ENCODE peak calls at places on chromosomes 3 and 15, in six cellular contexts. Z, X, F, R, A and I are unnamed samples.

GRCh38 chr3:58526124-58526957 is 10.6 kb downstream of the ACOX2 start:
- DNase-seq in F (no peak), X (peak; percentile 94), R (peak; percentile 84), Z (no peak), A (no peak), I (no peak)

GRCh38 chr15:71788646-71789579 is 21.4 kb upstream of the NR2E3 start:
- DNase-seq in R (no peak), F (no peak), A (no peak), Z (peak; percentile 2), X (no peak), I (no peak)

GRCh38 chr3:142086581-142087090 is 62.7 kb downstream of the TFDP2 start:
- DNase-seq in A (no peak), X (no peak), Z (no peak), F (no peak), R (no peak), I (no peak)

GRCh38 chr15:64144565-64145281 is 6.8 kb upstream of the SNX22 start:
- DNase-seq in F (no peak), X (no peak), R (no peak), A (no peak), Z (no peak), I (peak; percentile 11)

GRCh38 chr3:55369491-55369890 is 117.6 kb downstream of the WNT5A start:
- DNase-seq in F (no peak), Z (no peak), A (no peak), X (no peak), R (no peak), I (no peak)

GRCh38 chr3:193843447-193844301 is 250.7 kb downstream of the OPA1 start:
- DNase-seq in F (no peak), R (no peak), Z (peak; percentile 71), A (no peak), X (no peak), I (no peak)

GRCh38 chr15:67914028-67914427 is 74.2 kb upstream of the RNU6-1 start:
- DNase-seq in Z (no peak), X (no peak), A (no peak), R (no peak), F (no peak), I (no peak)

GRCh38 chr3:159867372-159867771 is 121.3 kb upstream of the IL12A start:
- DNase-seq in F (no peak), X (no peak), R (no peak), A (no peak), Z (no peak), I (no peak)

GRCh38 chr3:119779731-119780383 is 2.0 kb upstream of the NR1I2 start:
- DNase-seq in R (no peak), F (no peak), X (no peak), Z (no peak), A (peak; percentile 36), I (no peak)

GRCh38 chr15:99480223-99480810 is 85.5 kb upstream of the MEF2A start:
- DNase-seq in X (peak; percentile 51), Z (no peak), A (no peak), R (no peak), F (no peak), I (no peak)

DNA sequence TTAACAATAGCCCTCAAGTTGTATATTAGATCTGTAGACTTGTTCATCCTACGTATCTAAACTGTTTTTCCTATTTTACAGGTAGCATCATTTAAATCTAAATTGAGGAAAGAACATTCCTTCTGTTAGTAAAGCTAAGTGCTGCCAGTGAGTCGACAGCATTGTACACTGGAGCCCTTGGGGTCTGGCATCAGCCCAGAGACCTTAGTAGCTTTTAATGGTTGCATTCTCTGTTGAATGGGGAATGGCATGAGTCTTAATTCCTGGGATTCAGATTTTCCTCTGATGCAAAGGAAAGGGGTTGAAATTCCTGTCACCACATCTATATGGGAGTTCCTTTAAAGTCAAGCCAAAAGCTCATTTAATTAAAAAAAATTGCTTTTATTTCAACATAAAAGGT is 148.3 kb upstream of the GBE1 start:
- DNase-seq in X (no peak), Z (no peak), A (no peak), F (no peak), R (no peak), I (no peak)
- H3K27ac ChIP-seq in X (no peak overlapping the region), Z (no peak overlapping the region), A (no peak overlapping the region), F (no peak overlapping the region), R (no peak overlapping the region), I (no peak overlapping the region)

DNA sequence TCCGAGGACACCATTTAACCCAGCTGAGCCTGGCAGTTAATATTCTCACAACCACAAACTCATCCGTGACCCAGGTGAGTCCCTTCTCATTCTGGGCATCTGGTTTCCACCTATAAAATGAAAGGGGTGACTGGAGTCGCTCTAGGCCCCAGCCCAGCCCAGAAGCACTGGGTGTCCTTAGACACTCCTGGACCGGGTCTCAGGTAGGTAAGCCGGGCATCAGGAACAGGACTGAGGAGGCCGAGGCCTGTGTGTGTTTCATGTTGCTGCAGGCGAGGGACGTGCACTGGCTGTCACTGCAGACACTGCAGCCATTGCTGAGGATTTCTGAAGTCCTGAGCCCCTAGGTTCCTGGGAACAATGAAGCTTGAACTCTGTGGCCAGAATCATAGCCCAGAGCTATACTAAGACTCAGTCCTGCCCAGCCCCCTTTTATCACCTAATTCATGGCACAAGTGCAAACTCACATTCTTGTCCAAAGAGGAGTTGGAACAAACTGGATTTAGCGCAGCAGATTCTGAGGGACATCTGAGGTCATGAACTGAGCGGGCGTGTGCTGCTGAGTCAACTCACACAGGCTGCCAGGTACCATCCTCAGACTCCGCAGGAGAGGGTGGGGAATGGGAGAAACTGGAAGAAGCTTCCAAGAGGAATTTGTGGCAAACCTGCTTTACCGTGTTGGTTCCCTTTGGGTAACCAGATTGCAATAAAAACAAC is 184.9 kb downstream of the FAM43A start:
- DNase-seq in Z (no peak), A (peak; percentile 56), F (no peak), R (peak; percentile 74), X (peak; percentile 31), I (peak; percentile 57)
- H3K27ac ChIP-seq in Z (peak overlapping the region; percentile 70), A (no peak overlapping the region), F (no peak overlapping the region), R (peak overlapping the region; percentile 99), X (no peak overlapping the region), I (peak overlapping the region; percentile 75)

GRCh38 chr3:41711656-41712055 is 250.2 kb downstream of the ULK4 start:
- DNase-seq in A (no peak), F (no peak), X (peak; percentile 42), R (no peak), Z (no peak), I (no peak)
- H3K27ac ChIP-seq in A (no peak overlapping the region), F (no peak overlapping the region), X (no peak overlapping the region), R (no peak overlapping the region), Z (no peak overlapping the region), I (no peak overlapping the region)

GRCh38 chr3:129604942-129605592 is 1.4 kb downstream of the PLXND1 start:
- DNase-seq in X (no peak), Z (no peak), A (no peak), F (no peak), R (no peak), I (no peak)

GRCh38 chr3:129602730-129603560 is 3.5 kb downstream of the PLXND1 start:
- DNase-seq in R (peak; percentile 39), F (peak; percentile 73), A (peak; percentile 34), X (peak; percentile 95), Z (no peak), I (peak; percentile 77)

GRCh38 chr3:129602309-129602708 is 4.2 kb downstream of the PLXND1 start:
- DNase-seq in X (no peak), A (no peak), Z (no peak), F (no peak), R (no peak), I (no peak)

GRCh38 chr3:129604223-129604941 is 2.1 kb downstream of the PLXND1 start:
- DNase-seq in X (no peak), A (no peak), Z (no peak), F (no peak), R (no peak), I (no peak)

GRCh38 chr3:129603561-129603942 is 2.9 kb downstream of the PLXND1 start:
- DNase-seq in A (no peak), Z (no peak), X (no peak), F (no peak), R (no peak), I (no peak)
- H3K27ac ChIP-seq in A (peak overlapping the region; percentile 60), Z (peak overlapping the region; percentile 83), X (peak overlapping the region; percentile 38), F (no peak overlapping the region), R (peak overlapping the region; percentile 34), I (peak overlapping the region; percentile 42)

GRCh38 chr3:179719048-179719734 is 66.4 kb downstream of the USP13 start:
- DNase-seq in F (no peak), X (no peak), R (no peak), Z (no peak), A (no peak), I (no peak)
- H3K27ac ChIP-seq in F (no peak overlapping the region), X (no peak overlapping the region), R (no peak overlapping the region), Z (no peak overlapping the region), A (no peak overlapping the region), I (no peak overlapping the region)

GRCh38 chr15:95068847-95069518 is 837.6 kb downstream of the MCTP2 start:
- DNase-seq in Z (no peak), R (no peak), F (no peak), A (no peak), X (peak; percentile 0), I (no peak)
- H3K27ac ChIP-seq in Z (no peak overlapping the region), R (no peak overlapping the region), F (no peak overlapping the region), A (no peak overlapping the region), X (no peak overlapping the region), I (no peak overlapping the region)

DNA sequence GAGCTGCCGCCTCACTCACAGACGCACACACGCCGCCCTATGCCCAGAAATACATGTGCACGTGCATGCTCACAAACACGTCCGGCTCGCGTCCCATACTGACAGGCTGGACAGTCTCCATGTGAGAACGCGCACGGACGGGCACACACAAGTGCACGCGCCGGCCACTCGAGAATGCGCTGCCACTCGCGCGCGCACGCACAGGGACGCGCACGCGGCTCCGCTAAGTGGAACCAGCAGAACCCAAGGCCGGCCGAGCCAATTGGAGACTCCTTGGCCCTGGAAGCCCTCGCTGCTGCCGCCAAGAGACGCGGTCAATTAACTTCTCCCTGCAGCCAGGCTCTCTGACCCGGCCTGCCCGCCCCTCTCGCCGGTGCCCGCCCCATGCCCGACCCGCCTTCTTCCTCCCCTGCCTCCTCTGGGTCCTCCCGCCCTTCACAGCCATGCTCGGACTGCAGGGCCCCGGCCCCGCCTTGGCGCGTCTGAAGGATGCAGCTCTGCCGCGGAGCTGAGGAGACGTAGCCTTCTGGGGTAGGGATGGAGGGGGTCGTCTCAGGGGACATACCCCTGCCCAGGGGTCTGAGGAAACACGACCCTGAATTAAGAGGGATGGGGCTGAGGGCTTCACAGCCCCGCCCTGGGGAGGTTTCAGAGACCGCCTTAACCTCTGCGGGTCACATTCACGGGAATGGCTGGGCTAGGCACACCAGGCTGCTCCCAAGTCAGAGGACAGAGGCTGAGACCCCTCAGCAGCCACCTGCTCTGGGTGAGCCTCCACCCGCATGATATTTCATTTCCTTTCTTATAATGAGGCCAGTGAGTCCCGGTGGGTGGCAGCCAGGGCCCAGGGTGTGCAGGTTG is 15.0 kb downstream of the PTH1R start:
- DNase-seq in X (peak; percentile 33), R (peak; percentile 64), F (peak; percentile 77), Z (peak; percentile 73), A (peak; percentile 87), I (peak; percentile 82)
- H3K27ac ChIP-seq in X (no peak overlapping the region), R (peak overlapping the region; percentile 43), F (no peak overlapping the region), Z (no peak overlapping the region), A (no peak overlapping the region), I (no peak overlapping the region)